ENCODE peak calls at places on chromosomes 7 and 10, in seven cellular contexts. One of them, this sample, is unnamed.
A peak's percentile ranks its signal among the peaks of the same experiment; 100 is the strongest.

GRCh38 chr7:101114492-101114891 is 12.4 kb upstream of the SERPINE1 start:
- DNase-seq in neuronal stem cell: no peak
- DNase-seq in hepatocyte: no peak
- DNase-seq in HCT116: no peak
- DNase-seq in SK-N-SH: no peak
- DNase-seq in PC-9: no peak
- DNase-seq in mesenchymal stem cell: no peak
- DNase-seq in this sample: peak; percentile 9

GRCh38 chr10:122490786-122491680 is 29.7 kb downstream of the HTRA1 start:
- DNase-seq in neuronal stem cell: no peak
- DNase-seq in hepatocyte: no peak
- DNase-seq in HCT116: no peak
- DNase-seq in SK-N-SH: no peak
- DNase-seq in PC-9: no peak
- DNase-seq in mesenchymal stem cell: no peak
- DNase-seq in this sample: no peak

GRCh38 chr7:83150310-83150709 is 12.4 kb downstream of the PCLO start:
- DNase-seq in neuronal stem cell: no peak
- DNase-seq in hepatocyte: no peak
- DNase-seq in HCT116: no peak
- DNase-seq in SK-N-SH: no peak
- DNase-seq in PC-9: no peak
- DNase-seq in mesenchymal stem cell: no peak
- DNase-seq in this sample: no peak

GRCh38 chr7:74334026-74334425 is 44.8 kb downstream of the CLIP2 start:
- DNase-seq in neuronal stem cell: no peak
- DNase-seq in hepatocyte: no peak
- DNase-seq in HCT116: no peak
- DNase-seq in SK-N-SH: peak; percentile 21
- DNase-seq in PC-9: no peak
- DNase-seq in mesenchymal stem cell: peak; percentile 89
- DNase-seq in this sample: no peak

GRCh38 chr10:14074062-14074884 is 256.5 kb downstream of the FRMD4A start:
- DNase-seq in neuronal stem cell: no peak
- DNase-seq in hepatocyte: peak; percentile 88
- DNase-seq in HCT116: peak; percentile 15
- DNase-seq in SK-N-SH: peak; percentile 71
- DNase-seq in PC-9: peak; percentile 88
- DNase-seq in mesenchymal stem cell: peak; percentile 94
- DNase-seq in this sample: no peak

GRCh38 chr10:28678687-28679457 is 1.6 kb downstream of the BAMBI start:
- DNase-seq in neuronal stem cell: no peak
- DNase-seq in hepatocyte: no peak
- DNase-seq in HCT116: no peak
- DNase-seq in SK-N-SH: no peak
- DNase-seq in PC-9: no peak
- DNase-seq in mesenchymal stem cell: peak; percentile 45
- DNase-seq in this sample: no peak

GRCh38 chr10:22086730-22087364 is 83.3 kb upstream of the DNAJC1 start:
- DNase-seq in neuronal stem cell: no peak
- DNase-seq in hepatocyte: peak; percentile 79
- DNase-seq in HCT116: peak; percentile 38
- DNase-seq in SK-N-SH: peak; percentile 15
- DNase-seq in PC-9: no peak
- DNase-seq in mesenchymal stem cell: peak; percentile 79
- DNase-seq in this sample: no peak

GRCh38 chr10:97861351-97861750 is 11.7 kb downstream of the GOLGA7B start:
- DNase-seq in neuronal stem cell: no peak
- DNase-seq in hepatocyte: peak; percentile 55
- DNase-seq in HCT116: no peak
- DNase-seq in SK-N-SH: peak; percentile 47
- DNase-seq in PC-9: peak; percentile 74
- DNase-seq in mesenchymal stem cell: peak; percentile 23
- DNase-seq in this sample: no peak

GRCh38 chr7:128937647-128938523 is at the start of gene IRF5:
- DNase-seq in neuronal stem cell: no peak
- DNase-seq in hepatocyte: peak; percentile 60
- DNase-seq in HCT116: peak; percentile 15
- DNase-seq in SK-N-SH: peak; percentile 85
- DNase-seq in PC-9: peak; percentile 52
- DNase-seq in mesenchymal stem cell: no peak
- DNase-seq in this sample: peak; percentile 57

GRCh38 chr7:129066290-129067131 is 11.6 kb upstream of the TNPO3 start:
- DNase-seq in neuronal stem cell: no peak
- DNase-seq in hepatocyte: peak; percentile 66
- DNase-seq in HCT116: no peak
- DNase-seq in SK-N-SH: no peak
- DNase-seq in PC-9: peak; percentile 55
- DNase-seq in mesenchymal stem cell: peak; percentile 85
- DNase-seq in this sample: no peak

GRCh38 chr7:79236352-79237028 is 217.0 kb downstream of the MAGI2 start:
- DNase-seq in neuronal stem cell: no peak
- DNase-seq in hepatocyte: no peak
- DNase-seq in HCT116: no peak
- DNase-seq in SK-N-SH: no peak
- DNase-seq in PC-9: no peak
- DNase-seq in mesenchymal stem cell: no peak
- DNase-seq in this sample: no peak

GRCh38 chr10:32346134-32346550 is 816 bp downstream of the EPC1 start:
- DNase-seq in neuronal stem cell: peak; percentile 94
- DNase-seq in hepatocyte: peak; percentile 98
- DNase-seq in HCT116: peak; percentile 90
- DNase-seq in SK-N-SH: peak; percentile 97
- DNase-seq in PC-9: peak; percentile 78
- DNase-seq in mesenchymal stem cell: peak; percentile 96
- DNase-seq in this sample: peak; percentile 98

GRCh38 chr7:19117870-19118608 is 603 bp upstream of the TWIST1 start:
- DNase-seq in neuronal stem cell: no peak
- DNase-seq in hepatocyte: no peak
- DNase-seq in HCT116: no peak
- DNase-seq in SK-N-SH: peak; percentile 76
- DNase-seq in PC-9: peak; percentile 26
- DNase-seq in mesenchymal stem cell: peak; percentile 45
- DNase-seq in this sample: no peak

GRCh38 chr7:77538186-77538907 is 1.3 kb downstream of the PTPN12 start:
- DNase-seq in neuronal stem cell: peak; percentile 68
- DNase-seq in hepatocyte: peak; percentile 91
- DNase-seq in HCT116: peak; percentile 90
- DNase-seq in SK-N-SH: peak; percentile 73
- DNase-seq in PC-9: peak; percentile 88
- DNase-seq in mesenchymal stem cell: peak; percentile 97
- DNase-seq in this sample: peak; percentile 43

GRCh38 chr7:47571355-47572100 is 10.4 kb downstream of the TNS3 start:
- DNase-seq in neuronal stem cell: no peak
- DNase-seq in hepatocyte: peak; percentile 62
- DNase-seq in HCT116: no peak
- DNase-seq in SK-N-SH: peak; percentile 64
- DNase-seq in PC-9: no peak
- DNase-seq in mesenchymal stem cell: peak; percentile 64
- DNase-seq in this sample: no peak

GRCh38 chr7:26212921-26213718 is 11.6 kb downstream of the CBX3 start:
- DNase-seq in neuronal stem cell: no peak
- DNase-seq in hepatocyte: no peak
- DNase-seq in HCT116: no peak
- DNase-seq in SK-N-SH: no peak
- DNase-seq in PC-9: no peak
- DNase-seq in mesenchymal stem cell: no peak
- DNase-seq in this sample: peak; percentile 44

GRCh38 chr10:84329986-84330651 is 1.7 kb downstream of the CCSER2 start:
- DNase-seq in neuronal stem cell: no peak
- DNase-seq in hepatocyte: no peak
- DNase-seq in HCT116: no peak
- DNase-seq in SK-N-SH: no peak
- DNase-seq in PC-9: no peak
- DNase-seq in mesenchymal stem cell: peak; percentile 52
- DNase-seq in this sample: no peak
- H3K4me3 ChIP-seq in neuronal stem cell: peak overlapping the region; percentile 85
- H3K4me3 ChIP-seq in hepatocyte: peak overlapping the region; percentile 58
- H3K4me3 ChIP-seq in HCT116: peak overlapping the region; percentile 75
- H3K4me3 ChIP-seq in SK-N-SH: no peak overlapping the region
- H3K4me3 ChIP-seq in PC-9: peak overlapping the region; percentile 77
- H3K4me3 ChIP-seq in mesenchymal stem cell: peak overlapping the region; percentile 93
- H3K4me3 ChIP-seq in this sample: peak overlapping the region; percentile 73

GRCh38 chr10:18419945-18420344 is 231.4 kb downstream of the NSUN6 start:
- DNase-seq in neuronal stem cell: no peak
- DNase-seq in hepatocyte: no peak
- DNase-seq in HCT116: no peak
- DNase-seq in SK-N-SH: no peak
- DNase-seq in PC-9: no peak
- DNase-seq in mesenchymal stem cell: no peak
- DNase-seq in this sample: no peak

GRCh38 chr10:18423058-18423637 is 228.2 kb downstream of the NSUN6 start:
- DNase-seq in neuronal stem cell: no peak
- DNase-seq in hepatocyte: no peak
- DNase-seq in HCT116: no peak
- DNase-seq in SK-N-SH: no peak
- DNase-seq in PC-9: no peak
- DNase-seq in mesenchymal stem cell: no peak
- DNase-seq in this sample: no peak

GRCh38 chr10:18417950-18418527 is 233.3 kb downstream of the NSUN6 start:
- DNase-seq in neuronal stem cell: no peak
- DNase-seq in hepatocyte: no peak
- DNase-seq in HCT116: no peak
- DNase-seq in SK-N-SH: no peak
- DNase-seq in PC-9: no peak
- DNase-seq in mesenchymal stem cell: no peak
- DNase-seq in this sample: no peak

GRCh38 chr10:18421726-18422293 is 229.6 kb downstream of the NSUN6 start:
- DNase-seq in neuronal stem cell: no peak
- DNase-seq in hepatocyte: no peak
- DNase-seq in HCT116: no peak
- DNase-seq in SK-N-SH: no peak
- DNase-seq in PC-9: no peak
- DNase-seq in mesenchymal stem cell: no peak
- DNase-seq in this sample: no peak

DNA sequence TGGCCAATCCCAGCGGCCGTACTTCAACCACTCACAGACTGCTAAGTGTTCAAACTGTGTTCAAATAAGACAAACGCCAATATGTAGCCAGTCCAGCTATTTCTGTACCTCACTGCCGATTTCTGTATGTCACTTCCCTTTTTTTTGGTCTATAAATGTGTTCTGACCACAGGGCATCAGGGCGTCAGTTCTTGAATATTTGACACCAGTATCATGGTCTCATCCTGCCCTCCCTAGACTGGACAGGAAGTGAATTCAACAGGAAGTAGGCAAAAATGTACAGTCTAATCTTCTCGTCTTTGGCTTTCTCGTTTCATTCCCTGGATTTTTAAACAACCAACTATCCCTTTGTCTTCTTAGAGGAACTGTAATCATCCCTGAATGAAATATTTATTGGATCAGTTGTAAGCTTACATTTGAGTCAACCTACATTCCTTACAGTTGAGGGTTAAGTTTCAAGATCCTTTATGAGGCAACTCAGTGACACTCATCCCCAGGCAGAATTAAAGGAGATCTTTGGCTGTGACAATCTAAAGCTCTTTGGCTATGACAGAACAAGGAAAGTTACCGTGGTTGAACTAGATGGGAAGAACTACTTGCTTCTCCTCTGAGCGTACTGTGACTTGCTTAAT is 232.7 kb downstream of the NSUN6 start:
- DNase-seq in neuronal stem cell: no peak
- DNase-seq in hepatocyte: no peak
- DNase-seq in HCT116: no peak
- DNase-seq in SK-N-SH: no peak
- DNase-seq in PC-9: no peak
- DNase-seq in mesenchymal stem cell: no peak
- DNase-seq in this sample: peak; percentile 42
- H2AFZ ChIP-seq in neuronal stem cell: peak overlapping the region; percentile 51
- H2AFZ ChIP-seq in hepatocyte: no peak overlapping the region
- H2AFZ ChIP-seq in HCT116: no peak overlapping the region
- H2AFZ ChIP-seq in SK-N-SH: no peak overlapping the region
- H2AFZ ChIP-seq in PC-9: no peak overlapping the region
- H2AFZ ChIP-seq in mesenchymal stem cell: no peak overlapping the region
- H2AFZ ChIP-seq in this sample: no peak overlapping the region

GRCh38 chr10:103659674-103660363 is 166.3 kb downstream of the NEURL1 start:
- DNase-seq in neuronal stem cell: no peak
- DNase-seq in hepatocyte: peak; percentile 73
- DNase-seq in HCT116: no peak
- DNase-seq in SK-N-SH: no peak
- DNase-seq in PC-9: peak; percentile 50
- DNase-seq in mesenchymal stem cell: peak; percentile 89
- DNase-seq in this sample: no peak
- H3K4me3 ChIP-seq in neuronal stem cell: no peak overlapping the region
- H3K4me3 ChIP-seq in hepatocyte: peak overlapping the region; percentile 23
- H3K4me3 ChIP-seq in HCT116: no peak overlapping the region
- H3K4me3 ChIP-seq in SK-N-SH: no peak overlapping the region
- H3K4me3 ChIP-seq in PC-9: peak overlapping the region; percentile 51
- H3K4me3 ChIP-seq in mesenchymal stem cell: peak overlapping the region; percentile 95
- H3K4me3 ChIP-seq in this sample: no peak overlapping the region

GRCh38 chr7:24024276-24024675 is 259.7 kb upstream of the NPY start:
- DNase-seq in neuronal stem cell: no peak
- DNase-seq in hepatocyte: no peak
- DNase-seq in HCT116: no peak
- DNase-seq in SK-N-SH: no peak
- DNase-seq in PC-9: no peak
- DNase-seq in mesenchymal stem cell: peak; percentile 23
- DNase-seq in this sample: no peak
- H2AFZ ChIP-seq in neuronal stem cell: peak overlapping the region; percentile 72
- H2AFZ ChIP-seq in hepatocyte: no peak overlapping the region
- H2AFZ ChIP-seq in HCT116: no peak overlapping the region
- H2AFZ ChIP-seq in SK-N-SH: no peak overlapping the region
- H2AFZ ChIP-seq in PC-9: no peak overlapping the region
- H2AFZ ChIP-seq in mesenchymal stem cell: no peak overlapping the region
- H2AFZ ChIP-seq in this sample: no peak overlapping the region

DNA sequence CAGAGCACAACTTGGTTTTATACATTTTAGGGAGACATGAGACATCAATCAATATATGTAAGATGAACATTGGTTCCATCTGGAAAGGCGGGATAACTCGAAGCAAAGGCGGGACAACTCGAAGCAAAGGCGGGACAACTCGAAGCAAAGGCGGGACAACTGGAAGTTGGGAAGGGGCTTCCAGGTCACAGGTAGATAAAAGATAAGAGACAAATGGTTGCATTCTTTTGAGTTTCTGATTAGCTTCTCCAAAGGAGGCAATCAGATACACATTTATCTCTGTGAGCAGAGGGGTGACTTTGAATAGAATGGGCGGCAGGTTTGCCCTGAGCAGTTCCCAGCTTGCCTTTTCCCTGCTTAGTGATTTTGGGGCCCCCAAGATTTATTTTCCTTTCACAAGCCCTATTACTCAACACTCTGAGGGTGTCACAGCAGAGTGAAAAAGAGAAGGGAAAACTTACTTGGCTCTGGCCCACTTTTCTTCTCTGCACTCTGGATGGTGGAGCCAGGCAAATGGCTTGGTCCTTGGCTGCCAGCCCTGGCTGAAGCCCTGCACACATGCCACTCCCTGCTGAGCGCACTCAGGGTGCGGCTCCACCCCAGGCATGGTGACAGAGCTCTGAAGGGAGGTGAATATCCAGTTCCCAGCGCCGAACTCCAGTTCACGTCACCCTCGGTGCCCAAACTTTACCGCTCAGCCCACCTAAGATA is 46.7 kb downstream of the PARD3 start:
- DNase-seq in neuronal stem cell: no peak
- DNase-seq in hepatocyte: no peak
- DNase-seq in HCT116: no peak
- DNase-seq in SK-N-SH: no peak
- DNase-seq in PC-9: no peak
- DNase-seq in mesenchymal stem cell: no peak
- DNase-seq in this sample: no peak
- H3K4me3 ChIP-seq in neuronal stem cell: no peak overlapping the region
- H3K4me3 ChIP-seq in hepatocyte: no peak overlapping the region
- H3K4me3 ChIP-seq in HCT116: no peak overlapping the region
- H3K4me3 ChIP-seq in SK-N-SH: no peak overlapping the region
- H3K4me3 ChIP-seq in PC-9: no peak overlapping the region
- H3K4me3 ChIP-seq in mesenchymal stem cell: peak overlapping the region; percentile 50
- H3K4me3 ChIP-seq in this sample: no peak overlapping the region